ENCODE peak calls at places on chromosomes 7 and 10, in nine cellular contexts. S is activated CD8-positive, alpha-beta T cell treated with anti-CD3 and anti-CD28 coated beads for 36 hours; O is gastroesophageal sphincter; T is GM23338; J is Panc1; D is stimulated activated naive CD8-positive, alpha-beta T cell treated with anti-CD3 and anti-CD28 coated beads, Interleukin-15, amount 100 ng/mL, for 72 hours; Y is heart left ventricle; R is WTC11; U is body of pancreas. E is an unnamed sample.

GRCh38 chr10:11298116-11298515 is 280.4 kb downstream of the CELF2 start:
- ATAC-seq in S (no peak), O (no peak), T (no peak), J (no peak), D (no peak), Y (peak; percentile 28), R (no peak), U (no peak), E (no peak)

GRCh38 chr7:123705217-123705901 is 43.4 kb downstream of the WASL start:
- ATAC-seq in S (no peak), O (no peak), T (no peak), J (no peak), D (no peak), Y (no peak), R (no peak), U (no peak), E (no peak)

GRCh38 chr7:105206985-105207384 is 181.7 kb downstream of the SRPK2 start:
- ATAC-seq in S (no peak), O (no peak), T (no peak), J (no peak), D (no peak), Y (no peak), R (no peak), U (no peak), E (no peak)

GRCh38 chr7:130112662-130113425 is 42.5 kb downstream of the KLHDC10 start:
- ATAC-seq in S (no peak), O (no peak), T (no peak), J (no peak), D (no peak), Y (no peak), R (no peak), U (no peak), E (no peak)

GRCh38 chr10:117539271-117539876 is 3.2 kb upstream of the EMX2 start:
- ATAC-seq in S (no peak), O (no peak), T (no peak), J (no peak), D (no peak), Y (no peak), R (no peak), U (no peak), E (no peak)

GRCh38 chr7:142637240-142637639 is 112.0 kb upstream of the PRSS1 start:
- ATAC-seq in S (peak; percentile 53), O (no peak), T (no peak), J (no peak), D (peak; percentile 76), Y (no peak), R (no peak), U (no peak), E (no peak)

GRCh38 chr7:130875265-130875741 is 141.3 kb upstream of the KLF14 start:
- ATAC-seq in S (peak; percentile 61), O (peak; percentile 39), T (peak; percentile 94), J (peak; percentile 46), D (peak; percentile 80), Y (peak; percentile 78), R (peak; percentile 88), U (peak; percentile 87), E (peak; percentile 86)

GRCh38 chr7:54397836-54398612 is 144.2 kb upstream of the VSTM2A start:
- ATAC-seq in S (peak; percentile 51), O (no peak), T (no peak), J (peak; percentile 71), D (peak; percentile 83), Y (no peak), R (no peak), U (no peak), E (no peak)

GRCh38 chr10:17349717-17350116 is 104.7 kb downstream of the ST8SIA6 start:
- ATAC-seq in S (no peak), O (no peak), T (no peak), J (no peak), D (no peak), Y (no peak), R (no peak), U (no peak), E (peak; percentile 76)

GRCh38 chr10:68156373-68157185 is 47.3 kb downstream of the MYPN start:
- ATAC-seq in S (no peak), O (peak; percentile 44), T (peak; percentile 67), J (no peak), D (peak; percentile 65), Y (peak; percentile 18), R (peak; percentile 52), U (peak; percentile 25), E (peak; percentile 49)

GRCh38 chr7:143263266-143264195 is at the start of gene GSTK1:
- ATAC-seq in S (peak; percentile 96), O (peak; percentile 94), T (peak; percentile 98), J (peak; percentile 100), D (peak; percentile 98), Y (peak; percentile 98), R (peak; percentile 95), U (peak; percentile 92), E (peak; percentile 92)

GRCh38 chr7:85415743-85416142 is 228.9 kb upstream of the SEMA3D start:
- ATAC-seq in S (no peak), O (no peak), T (no peak), J (no peak), D (no peak), Y (no peak), R (no peak), U (no peak), E (no peak)

GRCh38 chr7:37408241-37408884 is 40.3 kb downstream of the ELMO1 start:
- ATAC-seq in S (peak; percentile 54), O (peak; percentile 14), T (no peak), J (no peak), D (peak; percentile 65), Y (peak; percentile 13), R (no peak), U (no peak), E (no peak)

GRCh38 chr7:104228442-104228841 is 20.6 kb upstream of the ORC5 start:
- ATAC-seq in S (no peak), O (no peak), T (no peak), J (no peak), D (no peak), Y (no peak), R (no peak), U (no peak), E (no peak)

GRCh38 chr10:94213980-94214379 is 148.8 kb downstream of the NOC3L start:
- ATAC-seq in S (no peak), O (no peak), T (no peak), J (no peak), D (no peak), Y (peak; percentile 29), R (no peak), U (no peak), E (no peak)

GRCh38 chr10:31146496-31147219 is 115.0 kb upstream of the ZNF438 start:
- ATAC-seq in S (peak; percentile 67), O (no peak), T (peak; percentile 27), J (no peak), D (peak; percentile 62), Y (peak; percentile 89), R (peak; percentile 50), U (peak; percentile 27), E (no peak)

GRCh38 chr7:71735961-71736556 is 604.1 kb downstream of the GALNT17 start:
- ATAC-seq in S (no peak), O (no peak), T (peak; percentile 34), J (peak; percentile 84), D (peak; percentile 39), Y (peak; percentile 63), R (peak; percentile 56), U (peak; percentile 50), E (no peak)

GRCh38 chr7:74579800-74580685 is 77.5 kb upstream of the GTF2I start:
- ATAC-seq in S (no peak), O (peak; percentile 60), T (peak; percentile 51), J (peak; percentile 36), D (no peak), Y (peak; percentile 40), R (no peak), U (peak; percentile 93), E (peak; percentile 32)

GRCh38 chr10:119817991-119818888 is 54.4 kb downstream of the MCMBP start:
- ATAC-seq in S (no peak), O (peak; percentile 74), T (peak; percentile 95), J (no peak), D (peak; percentile 23), Y (peak; percentile 61), R (peak; percentile 95), U (no peak), E (peak; percentile 68)

GRCh38 chr7:132577206-132578049 is 1.2 kb upstream of the PLXNA4 start:
- ATAC-seq in S (peak; percentile 8), O (peak; percentile 67), T (peak; percentile 46), J (peak; percentile 27), D (peak; percentile 15), Y (peak; percentile 82), R (peak; percentile 56), U (peak; percentile 64), E (no peak)

GRCh38 chr7:40583653-40584424 is 449.0 kb downstream of the SUGCT start:
- ATAC-seq in S (no peak), O (no peak), T (no peak), J (no peak), D (no peak), Y (peak; percentile 66), R (no peak), U (no peak), E (no peak)

GRCh38 chr10:88150338-88150737 is 286.9 kb downstream of the PTEN start:
- ATAC-seq in S (no peak), O (no peak), T (no peak), J (no peak), D (no peak), Y (no peak), R (no peak), U (no peak), E (no peak)

E was measured in esophagus mucosa.